ENCODE peak calls at places on chromosomes 12 and 14, in five cellular contexts. V, X, N, O and F are unnamed samples. For H3K4me1, the result is how much of the 10 kb centered on the place peaks cover.

GRCh38 chr12:120800665-120801064 is 75.0 kb downstream of the ACADS start:
- DNase-seq in V (no peak), X (no peak), N (no peak), O (no peak), F (no peak)

GRCh38 chr14:70871863-70872677 is 35.2 kb upstream of the PCNX1 start:
- DNase-seq in V (no peak), X (no peak), N (no peak), O (no peak), F (no peak)

GRCh38 chr12:39230086-39230485 is 212.8 kb downstream of the KIF21A start:
- DNase-seq in V (no peak), X (no peak), N (no peak), O (no peak), F (no peak)

GRCh38 chr12:127150028-127150427 is 1116.9 kb upstream of the TMEM132C start:
- DNase-seq in V (no peak), X (no peak), N (no peak), O (no peak), F (no peak)

GRCh38 chr14:88999137-88999536 is 174.7 kb downstream of the TTC8 start:
- DNase-seq in V (no peak), X (no peak), N (no peak), O (no peak), F (no peak)

GRCh38 chr12:123032736-123033391 is 52.4 kb downstream of the ARL6IP4 start:
- DNase-seq in V (no peak), X (no peak), N (no peak), O (no peak), F (no peak)

GRCh38 chr12:116002890-116003536 is 274.5 kb downstream of the MED13L start:
- DNase-seq in V (no peak), X (no peak), N (peak), O (no peak), F (no peak)

GRCh38 chr14:73188501-73188903 is 48.8 kb upstream of the PAPLN start:
- DNase-seq in V (no peak), X (no peak), N (peak), O (no peak), F (no peak)

GRCh38 chr14:103334644-103335603 is 887 bp downstream of the EIF5 start:
- DNase-seq in V (no peak), X (peak), N (peak), O (peak), F (peak)

GRCh38 chr12:54216580-54217308 is 28.0 kb upstream of the SMUG1 start:
- DNase-seq in V (peak), X (peak), N (peak), O (peak), F (peak)

GRCh38 chr14:67359775-67360468 is at the start of the genes ATP6V1D and EIF2S1:
- DNase-seq in V (peak), X (peak), N (peak), O (peak), F (peak)

GRCh38 chr12:6607751-6608591 is 792 bp upstream of the CHD4 start:
- DNase-seq in V (no peak), X (peak), N (peak), O (peak), F (peak)

GRCh38 chr14:91356218-91356763 is 61.3 kb downstream of the CCDC88C start:
- DNase-seq in V (no peak), X (no peak), N (no peak), O (no peak), F (no peak)

GRCh38 chr12:19739195-19739776 is 300.0 kb downstream of the AEBP2 start:
- DNase-seq in V (no peak), X (peak), N (peak), O (peak), F (no peak)

GRCh38 chr14:78005325-78005724 is 164.8 kb upstream of the NRXN3 start:
- DNase-seq in V (no peak), X (no peak), N (no peak), O (no peak), F (no peak)

GRCh38 chr12:120286768-120287490 is 4.8 kb downstream of the RNU4-2 start:
- DNase-seq in V (no peak), X (no peak), N (peak), O (no peak), F (no peak)

GRCh38 chr14:104139460-104140212 is 1.2 kb downstream of the KIF26A start:
- DNase-seq in V (no peak), X (no peak), N (no peak), O (peak), F (no peak)

GRCh38 chr12:92621312-92621711 is 81.5 kb upstream of the PLEKHG7 start:
- DNase-seq in V (no peak), X (no peak), N (no peak), O (no peak), F (no peak)

GRCh38 chr12:32031109-32031508 is 71.9 kb downstream of the RESF1 start:
- DNase-seq in V (no peak), X (no peak), N (no peak), O (no peak), F (no peak)

GRCh38 chr14:33589334-33589733 is 361.5 kb downstream of the EGLN3 start:
- DNase-seq in V (no peak), X (no peak), N (peak), O (peak), F (no peak)

GRCh38 chr12:102026728-102027127 is 35.1 kb downstream of the WASHC3 start:
- DNase-seq in V (no peak), X (no peak), N (no peak), O (no peak), F (no peak)

GRCh38 chr12:76936562-76937185 is 57.9 kb upstream of the CSRP2 start:
- DNase-seq in V (no peak), X (no peak), N (no peak), O (no peak), F (no peak)

GRCh38 chr14:94022532-94023411 is 3.4 kb upstream of the OTUB2 start:
- DNase-seq in V (no peak), X (no peak), N (peak), O (no peak), F (no peak)

GRCh38 chr14:29905549-29905948 is 22.1 kb downstream of the PRKD1 start:
- DNase-seq in V (no peak), X (no peak), N (no peak), O (no peak), F (no peak)

GRCh38 chr12:122081108-122081696 is 2.6 kb downstream of the MLXIP start:
- DNase-seq in V (no peak), X (no peak), N (peak), O (peak), F (no peak)

GRCh38 chr12:52606581-52607241 is 5.4 kb upstream of the KRT72 start:
- DNase-seq in V (no peak), X (no peak), N (no peak), O (no peak), F (no peak)

GRCh38 chr12:84361651-84362551 is 550.7 kb downstream of the SLC6A15 start:
- DNase-seq in V (no peak), X (no peak), N (no peak), O (no peak), F (no peak)

GRCh38 chr14:65791551-65791981 is 379.0 kb downstream of the FUT8 start:
- DNase-seq in V (no peak), X (no peak), N (peak), O (no peak), F (no peak)

GRCh38 chr12:93808169-93808899 is 131.2 kb downstream of the CRADD start:
- DNase-seq in V (no peak), X (no peak), N (no peak), O (no peak), F (no peak)

GRCh38 chr14:77036484-77037337 is 8.2 kb upstream of the IRF2BPL start:
- DNase-seq in V (no peak), X (no peak), N (no peak), O (no peak), F (no peak)

GRCh38 chr14:63203618-63204406 is 431 bp upstream of the RHOJ start:
- DNase-seq in V (peak), X (peak), N (no peak), O (peak), F (peak)

GRCh38 chr12:95740751-95741150 is 49.8 kb downstream of the NTN4 start:
- DNase-seq in V (no peak), X (no peak), N (no peak), O (peak), F (no peak)

DNA sequence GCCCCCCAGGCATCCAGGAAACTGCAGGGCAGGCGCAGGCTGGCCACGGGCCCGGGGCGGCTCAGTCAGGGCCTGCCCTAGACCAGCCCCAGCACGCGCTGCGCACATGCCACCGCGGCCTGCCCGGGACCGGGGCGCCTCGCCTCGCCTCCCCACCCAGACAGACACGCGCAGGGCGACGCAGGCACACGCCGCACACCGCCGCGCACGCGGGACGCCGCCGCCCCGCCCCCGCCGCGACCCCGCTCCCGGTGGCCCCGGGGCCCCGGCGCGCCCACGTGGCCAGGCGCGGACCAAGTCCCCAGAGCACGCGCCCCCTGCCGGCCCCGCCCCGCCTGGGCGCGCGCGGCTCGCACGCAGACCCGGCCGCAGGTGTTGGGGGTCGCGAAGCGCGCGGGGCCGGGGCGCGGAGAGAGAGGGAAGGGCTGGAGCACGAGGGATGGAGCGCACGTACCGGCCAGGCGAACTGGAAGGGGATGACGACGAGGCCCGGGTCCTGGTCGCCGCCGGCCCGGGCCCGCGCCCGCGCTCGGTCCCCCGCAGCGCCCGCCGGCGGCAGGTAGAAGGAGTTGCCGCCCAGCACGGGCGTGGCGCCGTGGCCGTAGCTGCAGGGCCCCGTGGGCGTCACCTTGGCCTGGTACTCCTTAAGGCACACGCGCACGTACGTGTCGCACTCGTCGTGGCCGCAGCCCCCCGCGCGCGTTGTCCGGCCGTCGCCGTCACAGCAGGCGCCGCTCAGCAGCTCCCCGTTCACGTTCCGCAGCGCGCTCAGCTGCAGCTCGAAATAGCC is 1.1 kb downstream of the JAG2 start:
- DNase-seq in V (no peak), X (peak), N (peak), O (peak), F (no peak)
- H3K4me1 ChIP-seq in V (under half), X (under half), N (under half), O (half or more), F (under half)

GRCh38 chr14:68939893-68940613 is 39.0 kb downstream of the ACTN1 start:
- DNase-seq in V (peak), X (peak), N (peak), O (peak), F (no peak)

GRCh38 chr14:68937790-68938514 is 41.1 kb downstream of the ACTN1 start:
- DNase-seq in V (no peak), X (peak), N (no peak), O (peak), F (no peak)

GRCh38 chr14:68938515-68939423 is 40.3 kb downstream of the ACTN1 start:
- DNase-seq in V (no peak), X (peak), N (no peak), O (peak), F (no peak)

GRCh38 chr14:68940614-68941185 is 38.4 kb downstream of the ACTN1 start:
- DNase-seq in V (no peak), X (no peak), N (no peak), O (no peak), F (no peak)

GRCh38 chr14:68939424-68939892 is 39.6 kb downstream of the ACTN1 start:
- DNase-seq in V (no peak), X (no peak), N (no peak), O (no peak), F (no peak)
- H3K4me1 ChIP-seq in V (half or more), X (half or more), N (half or more), O (half or more), F (under half)

GRCh38 chr14:68757618-68758081 is 35.2 kb downstream of the ZFP36L1 start:
- DNase-seq in V (no peak), X (no peak), N (peak), O (no peak), F (no peak)

GRCh38 chr14:68760771-68761170 is 32.1 kb downstream of the ZFP36L1 start:
- DNase-seq in V (no peak), X (no peak), N (no peak), O (no peak), F (no peak)

GRCh38 chr14:68759912-68760311 is 33.0 kb downstream of the ZFP36L1 start:
- DNase-seq in V (no peak), X (no peak), N (no peak), O (no peak), F (no peak)

GRCh38 chr14:68758301-68758700 is 34.6 kb downstream of the ZFP36L1 start:
- DNase-seq in V (no peak), X (no peak), N (no peak), O (peak), F (no peak)

GRCh38 chr14:68759017-68759569 is 33.8 kb downstream of the ZFP36L1 start:
- DNase-seq in V (no peak), X (no peak), N (no peak), O (no peak), F (no peak)
- H3K4me1 ChIP-seq in V (under half), X (under half), N (under half), O (half or more), F (under half)

GRCh38 chr12:1878695-1879094 is 39.8 kb downstream of the CACNA2D4 start:
- DNase-seq in V (no peak), X (no peak), N (no peak), O (no peak), F (peak)
- H3K4me1 ChIP-seq in V (under half), X (under half), N (under half), O (under half), F (under half)

GRCh38 chr12:9731393-9731792 is 1.5 kb downstream of the CLECL1 start:
- DNase-seq in V (no peak), X (no peak), N (no peak), O (no peak), F (no peak)
- H3K4me1 ChIP-seq in V (under half), X (under half), N (under half), O (under half), F (under half)

DNA sequence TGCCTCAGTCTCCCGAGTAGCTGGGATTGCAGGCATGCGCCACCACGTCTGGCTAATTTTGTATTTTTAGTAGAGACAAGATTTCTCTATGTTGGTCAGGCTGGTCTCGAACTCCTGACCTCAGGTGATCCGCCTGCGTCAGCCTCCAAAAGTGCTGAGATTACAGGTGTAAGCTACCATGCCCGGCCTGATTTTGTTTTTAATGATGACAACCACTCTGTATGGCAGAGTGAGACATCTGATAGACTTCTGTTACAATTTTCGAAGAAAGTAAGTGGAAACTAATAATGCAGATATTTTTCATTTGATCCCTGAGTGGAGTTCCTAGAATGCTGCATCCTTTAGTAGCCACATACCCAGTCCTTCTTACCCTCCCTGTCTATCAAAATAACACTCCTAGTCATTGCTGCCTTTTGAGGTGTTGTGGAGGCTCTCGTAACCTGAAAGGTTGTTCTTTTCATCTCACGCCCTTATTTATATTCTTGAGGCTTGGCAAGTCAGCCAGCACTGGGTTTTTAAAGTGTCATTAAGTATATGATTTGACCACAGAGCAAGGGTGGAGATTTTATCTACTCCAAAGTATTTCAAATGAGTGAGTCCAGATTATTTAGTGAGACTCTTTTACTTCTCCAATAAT is 5.9 kb upstream of the EID3 start:
- DNase-seq in V (no peak), X (no peak), N (no peak), O (no peak), F (no peak)
- H3K4me1 ChIP-seq in V (half or more), X (under half), N (under half), O (under half), F (under half)

GRCh38 chr12:47754881-47755280 is 3.8 kb downstream of the RAPGEF3 start:
- DNase-seq in V (no peak), X (peak), N (peak), O (peak), F (peak)
- H3K4me1 ChIP-seq in V (under half), X (under half), N (half or more), O (half or more), F (under half)